ENCODE peak calls at places on chromosomes 13 and 19, in nine cellular contexts. M is OCI-M1; A is heart right ventricle; V is stimulated activated naive CD4-positive, alpha-beta T cell; X is stimulated activated CD8-positive, alpha-beta memory T cell treated with anti-CD3 and anti-CD28 coated beads, Interleukin-2, amount 100 ng/mL, for 1 hour; O is iris pigment epithelial cell; N is upper lobe of right lung; D is stimulated activated CD4-positive, alpha-beta T cell treated with anti-CD3 and anti-CD28 coated beads, Interleukin-1b, Interleukin-23, amount 100 ng/mL, for 24 hours; Z is RPMI7951. T is an unnamed sample.

GRCh38 chr13:84479656-84480055 is 597.4 kb upstream of the SLITRK1 start:
- DNase-seq in X (no peak), V (no peak), M (no peak), A (no peak), Z (no peak), O (peak; percentile 40), D (no peak), N (no peak), T (peak; percentile 91)

GRCh38 chr19:53951436-53951835 is 11.3 kb upstream of the CACNG8 start:
- DNase-seq in X (no peak), N (peak; percentile 2), A (no peak), D (no peak), O (no peak), M (no peak), V (no peak), Z (no peak), T (no peak)

GRCh38 chr13:99083976-99084375 is 106.1 kb upstream of the DOCK9 start:
- DNase-seq in O (no peak), M (no peak), X (no peak), D (no peak), V (peak; percentile 11), Z (no peak), N (no peak), A (no peak), T (no peak)

GRCh38 chr13:98848736-98849135 is 96.3 kb upstream of the SLC15A1 start:
- DNase-seq in O (no peak), X (no peak), A (no peak), D (no peak), Z (no peak), V (no peak), N (no peak), M (no peak), T (no peak)

GRCh38 chr19:32189956-32190706 is 155.3 kb upstream of the ZNF507 start:
- DNase-seq in V (no peak), M (no peak), O (no peak), A (no peak), X (no peak), D (no peak), Z (no peak), N (no peak), T (no peak)

GRCh38 chr19:39341122-39341719 is 1.0 kb upstream of the SAMD4B start:
- DNase-seq in O (peak; percentile 29), V (no peak), Z (peak; percentile 45), N (no peak), M (peak; percentile 84), D (no peak), X (no peak), A (peak; percentile 21), T (no peak)

GRCh38 chr13:32723987-32724386 is 137.7 kb downstream of the PDS5B start:
- DNase-seq in M (no peak), A (no peak), O (no peak), V (no peak), Z (no peak), D (no peak), N (no peak), X (no peak), T (no peak)

GRCh38 chr13:45333973-45334922 is 6.7 kb downstream of the TPT1 start:
- DNase-seq in N (no peak), D (no peak), O (peak; percentile 63), A (no peak), M (peak; percentile 54), X (peak; percentile 21), V (peak; percentile 62), Z (peak; percentile 67), T (no peak)

GRCh38 chr19:53394522-53394973 is 401 bp upstream of the ZNF765 start:
- DNase-seq in D (no peak), V (no peak), X (no peak), A (peak; percentile 61), O (peak; percentile 30), M (no peak), Z (peak; percentile 81), N (peak; percentile 68), T (no peak)

GRCh38 chr19:55652311-55653078 is 2.3 kb upstream of the U2AF2 start:
- DNase-seq in N (no peak), D (no peak), X (no peak), O (no peak), M (no peak), V (no peak), Z (no peak), A (peak; percentile 45), T (no peak)

GRCh38 chr13:30305456-30305855 is 1.9 kb downstream of the KATNAL1 start:
- DNase-seq in M (peak; percentile 14), X (no peak), N (no peak), V (no peak), A (no peak), D (no peak), O (no peak), Z (no peak), T (no peak)

GRCh38 chr13:21338156-21338555 is 120.9 kb downstream of the ZDHHC20 start:
- DNase-seq in N (no peak), O (no peak), A (no peak), D (no peak), Z (no peak), X (no peak), V (no peak), M (no peak), T (no peak)

GRCh38 chr13:108508263-108508662 is 121.1 kb upstream of the MYO16 start:
- DNase-seq in Z (no peak), X (no peak), A (no peak), V (peak; percentile 3), M (peak; percentile 64), O (peak; percentile 65), D (no peak), N (no peak), T (peak; percentile 38)

GRCh38 chr13:102402292-102402691 is 444 bp upstream of the FGF14 start:
- DNase-seq in O (peak; percentile 37), D (no peak), N (no peak), V (peak; percentile 11), M (no peak), Z (no peak), A (peak; percentile 11), X (no peak), T (peak; percentile 27)

GRCh38 chr13:43558312-43558711 is 228.5 kb downstream of the ENOX1 start:
- DNase-seq in A (no peak), X (no peak), D (no peak), O (no peak), M (no peak), N (no peak), V (no peak), Z (no peak), T (no peak)

GRCh38 chr19:29596080-29596479 is 10.0 kb upstream of the POP4 start:
- DNase-seq in Z (no peak), A (no peak), D (no peak), X (no peak), M (no peak), O (no peak), N (no peak), V (no peak), T (no peak)

GRCh38 chr19:55519461-55520311 is 17.2 kb downstream of the SBK2 start:
- DNase-seq in M (no peak), A (no peak), N (no peak), X (no peak), D (no peak), O (peak; percentile 90), V (no peak), Z (peak; percentile 63), T (peak; percentile 95)

GRCh38 chr13:40236566-40237168 is 429.8 kb downstream of the FOXO1 start:
- DNase-seq in V (no peak), M (no peak), O (peak; percentile 75), D (no peak), Z (no peak), N (no peak), X (no peak), A (no peak), T (no peak)

GRCh38 chr19:23436318-23436717 is 41.0 kb upstream of the ZNF91 start:
- DNase-seq in A (no peak), V (no peak), D (no peak), N (no peak), O (no peak), M (peak; percentile 23), X (no peak), Z (peak; percentile 11), T (no peak)

GRCh38 chr19:17680235-17680722 is 7.9 kb downstream of the UNC13A start:
- DNase-seq in Z (peak; percentile 85), O (peak; percentile 29), X (peak; percentile 24), V (no peak), A (peak; percentile 79), D (no peak), M (peak; percentile 79), N (peak; percentile 86), T (peak; percentile 22)

GRCh38 chr19:18895038-18895827 is 725 bp downstream of the CERS1 start:
- DNase-seq in O (no peak), M (peak; percentile 93), A (no peak), N (no peak), V (no peak), D (no peak), X (no peak), Z (peak; percentile 37), T (no peak)

GRCh38 chr19:6374179-6374709 is 1.5 kb downstream of the PSPN start:
- DNase-seq in D (no peak), X (no peak), M (no peak), Z (no peak), O (no peak), V (no peak), A (no peak), N (no peak), T (no peak)

GRCh38 chr13:29753593-29754485 is 96.6 kb downstream of the UBL3 start:
- DNase-seq in Z (peak; percentile 76), M (no peak), X (no peak), V (no peak), N (no peak), O (no peak), A (no peak), D (no peak), T (no peak)

GRCh38 chr19:38455031-38455430 is 21.5 kb downstream of the RYR1 start:
- DNase-seq in N (no peak), O (peak; percentile 5), D (no peak), A (no peak), Z (peak; percentile 27), V (no peak), M (peak; percentile 44), X (no peak), T (peak; percentile 6)

GRCh38 chr13:50016421-50016820 is 1.2 kb downstream of the KCNRG start:
- DNase-seq in X (no peak), D (no peak), V (no peak), N (no peak), O (peak; percentile 57), M (no peak), A (no peak), Z (no peak), T (no peak)